ENCODE peak calls at places on chromosomes 4 and X, in seven cellular contexts. N is COR-L47; B is fibroblast of the aortic adventitia; E is mammary epithelial cell; A is effector memory CD4-positive, alpha-beta T cell; V is AG08395; O is NT2/D1. Q is an unnamed sample.

GRCh38 chr4:41145571-41146078 is 68.7 kb downstream of the APBB2 start:
- DNase-seq in V (no peak), A (no peak), E (peak), B (peak), N (no peak), O (no peak), Q (no peak)

GRCh38 chr4:16443504-16444088 is 217.3 kb upstream of the TAPT1 start:
- DNase-seq in A (no peak), O (peak), B (peak), V (peak), N (peak), E (peak), Q (no peak)

GRCh38 chr4:182760644-182761043 is 156.5 kb downstream of the DCTD start:
- DNase-seq in A (no peak), B (no peak), O (no peak), V (no peak), E (no peak), N (no peak), Q (no peak)

GRCh38 chrX:40176979-40177430 is 79.2 kb upstream of the BCOR start:
- DNase-seq in B (no peak), N (no peak), E (no peak), A (no peak), O (no peak), V (peak), Q (no peak)

GRCh38 chrX:18354369-18355329 is at the start of gene SCML2:
- DNase-seq in B (peak), E (peak), V (peak), N (no peak), A (no peak), O (peak), Q (peak)

GRCh38 chrX:13373807-13374187 is 53.9 kb upstream of the ATXN3L start:
- DNase-seq in B (peak), V (peak), E (peak), A (no peak), O (no peak), N (no peak), Q (no peak)

GRCh38 chr4:158094413-158095110 is 78.3 kb downstream of the GASK1B start:
- DNase-seq in B (peak), A (no peak), V (no peak), O (no peak), E (peak), N (no peak), Q (no peak)

GRCh38 chrX:152897216-152898144 is at the start of gene ZNF185:
- DNase-seq in O (peak), V (no peak), B (no peak), E (no peak), N (peak), A (no peak), Q (no peak)

GRCh38 chr4:170271723-170272122 is 182.0 kb upstream of the AADAT start:
- DNase-seq in B (no peak), E (peak), V (no peak), O (no peak), N (no peak), A (no peak), Q (no peak)

GRCh38 chrX:153019166-153019565 is 25.2 kb upstream of the PNMA5 start:
- DNase-seq in O (no peak), A (no peak), E (no peak), N (no peak), B (no peak), V (no peak), Q (no peak)

GRCh38 chr4:37431417-37431743 is 186.8 kb downstream of the NWD2 start:
- DNase-seq in V (no peak), N (no peak), O (no peak), E (no peak), A (no peak), B (no peak), Q (no peak)

GRCh38 chr4:81919810-81920209 is 448.1 kb upstream of the RASGEF1B start:
- DNase-seq in A (no peak), O (no peak), N (no peak), V (no peak), B (no peak), E (no peak), Q (no peak)

GRCh38 chrX:2928127-2928582 is 984 bp downstream of the ARSD start:
- DNase-seq in A (no peak), E (no peak), B (no peak), V (peak), O (peak), N (no peak), Q (no peak)